ENCODE peak calls at places on chromosome 2, in eight cellular contexts. P, N, H, J, Z, K, R and V are unnamed samples.
A peak's percentile ranks its signal among the peaks of the same experiment; 100 is the strongest.

GRCh38 chr2:19988600-19988999 is 1.3 kb downstream of the WDR35 start:
- DNase-seq in P (no peak), N (no peak), H (no peak), J (no peak), Z (no peak), K (no peak), R (no peak), V (no peak)

GRCh38 chr2:175871331-175871730 is 130.7 kb downstream of the LNPK start:
- DNase-seq in P (no peak), N (no peak), H (no peak), J (no peak), Z (no peak), K (no peak), R (peak; percentile 61), V (no peak)

GRCh38 chr2:2748399-2749205 is 417.5 kb upstream of the MYT1L start:
- DNase-seq in P (no peak), N (no peak), H (peak; percentile 34), J (no peak), Z (no peak), K (no peak), R (no peak), V (no peak)

GRCh38 chr2:21043744-21044532 is at the start of gene APOB:
- DNase-seq in P (no peak), N (no peak), H (peak; percentile 85), J (no peak), Z (peak; percentile 70), K (peak; percentile 78), R (peak; percentile 3), V (no peak)

GRCh38 chr2:101418704-101419663 is 31.7 kb upstream of the CREG2 start:
- DNase-seq in P (peak; percentile 84), N (peak; percentile 61), H (no peak), J (peak; percentile 73), Z (no peak), K (peak; percentile 85), R (peak; percentile 90), V (peak; percentile 57)

GRCh38 chr2:15840969-15841368 is 99.4 kb upstream of the MYCN start:
- DNase-seq in P (no peak), N (no peak), H (no peak), J (no peak), Z (no peak), K (no peak), R (no peak), V (no peak)

GRCh38 chr2:217800433-217801114 is 202.2 kb downstream of the TNS1 start:
- DNase-seq in P (no peak), N (no peak), H (no peak), J (no peak), Z (peak; percentile 58), K (no peak), R (no peak), V (peak; percentile 2)

GRCh38 chr2:177329035-177329434 is 63.5 kb upstream of the AGPS start:
- DNase-seq in P (no peak), N (no peak), H (no peak), J (no peak), Z (no peak), K (no peak), R (no peak), V (no peak)

GRCh38 chr2:41141146-41141791 is 689.4 kb upstream of the SLC8A1 start:
- DNase-seq in P (no peak), N (no peak), H (no peak), J (no peak), Z (no peak), K (no peak), R (no peak), V (no peak)

GRCh38 chr2:226358688-226359087 is 440.9 kb downstream of the IRS1 start:
- DNase-seq in P (no peak), N (no peak), H (no peak), J (no peak), Z (no peak), K (no peak), R (no peak), V (no peak)

GRCh38 chr2:66237470-66238354 is 197.2 kb upstream of the MEIS1 start:
- DNase-seq in P (peak; percentile 8), N (no peak), H (no peak), J (no peak), Z (no peak), K (no peak), R (no peak), V (no peak)
- H3K4me1 ChIP-seq in P (no peaks in the 10 kb centered on the region), N (no peaks in the 10 kb centered on the region), H (no peaks in the 10 kb centered on the region), J (peaks cover 24% of the 10 kb centered on the region), Z (peaks cover 12% of the 10 kb centered on the region), K (peaks cover 4% of the 10 kb centered on the region), R (peaks cover 40% of the 10 kb centered on the region), V (no peaks in the 10 kb centered on the region)

GRCh38 chr2:241432824-241433448 is 75.4 kb downstream of the STK25 start:
- DNase-seq in P (no peak), N (no peak), H (no peak), J (no peak), Z (no peak), K (no peak), R (no peak), V (no peak)

GRCh38 chr2:241425368-241425767 is 69.3 kb downstream of the FARP2 start:
- DNase-seq in P (no peak), N (no peak), H (no peak), J (no peak), Z (no peak), K (no peak), R (no peak), V (no peak)

DNA sequence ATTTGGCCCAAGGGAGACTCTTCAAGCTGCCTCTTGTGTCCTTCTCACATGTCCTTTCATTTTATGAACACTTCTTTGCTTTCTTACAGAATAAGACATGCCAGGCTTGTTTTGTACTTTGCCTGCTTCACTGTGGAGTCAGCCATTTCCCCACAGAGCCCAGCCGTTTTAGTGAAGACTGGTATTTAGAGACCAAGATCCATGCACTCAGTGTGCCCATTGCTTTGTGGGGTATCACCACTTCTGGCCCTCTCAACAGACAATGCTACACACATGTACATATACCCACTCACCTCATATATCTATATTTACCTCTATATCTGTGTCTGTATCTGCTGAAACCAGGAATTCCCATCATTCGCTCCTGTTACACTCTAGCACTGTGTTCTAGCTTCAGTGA is 74.1 kb downstream of the FARP2 start:
- DNase-seq in P (no peak), N (no peak), H (no peak), J (no peak), Z (no peak), K (no peak), R (no peak), V (no peak)
- H3K36me3 ChIP-seq in P (peaks cover 2% of the 10 kb centered on the region), N (no peaks in the 10 kb centered on the region), H (peaks cover 63% of the 10 kb centered on the region), J (peaks cover 19% of the 10 kb centered on the region), Z (peaks cover 37% of the 10 kb centered on the region), K (peaks cover 3% of the 10 kb centered on the region), R (peaks cover 57% of the 10 kb centered on the region), V (peaks cover 22% of the 10 kb centered on the region)

GRCh38 chr2:46982356-46983064 is 66.9 kb upstream of the MCFD2 start:
- DNase-seq in P (no peak), N (no peak), H (no peak), J (no peak), Z (no peak), K (no peak), R (no peak), V (no peak)

GRCh38 chr2:46985512-46985911 is 69.9 kb upstream of the MCFD2 start:
- DNase-seq in P (no peak), N (no peak), H (no peak), J (no peak), Z (no peak), K (no peak), R (peak; percentile 57), V (no peak)

GRCh38 chr2:46983065-46983801 is 67.6 kb upstream of the MCFD2 start:
- DNase-seq in P (peak; percentile 69), N (no peak), H (no peak), J (no peak), Z (no peak), K (no peak), R (peak; percentile 68), V (no peak)

GRCh38 chr2:46984642-46985476 is 69.3 kb upstream of the MCFD2 start:
- DNase-seq in P (peak; percentile 94), N (no peak), H (no peak), J (peak; percentile 27), Z (peak; percentile 95), K (no peak), R (peak; percentile 88), V (no peak)

DNA sequence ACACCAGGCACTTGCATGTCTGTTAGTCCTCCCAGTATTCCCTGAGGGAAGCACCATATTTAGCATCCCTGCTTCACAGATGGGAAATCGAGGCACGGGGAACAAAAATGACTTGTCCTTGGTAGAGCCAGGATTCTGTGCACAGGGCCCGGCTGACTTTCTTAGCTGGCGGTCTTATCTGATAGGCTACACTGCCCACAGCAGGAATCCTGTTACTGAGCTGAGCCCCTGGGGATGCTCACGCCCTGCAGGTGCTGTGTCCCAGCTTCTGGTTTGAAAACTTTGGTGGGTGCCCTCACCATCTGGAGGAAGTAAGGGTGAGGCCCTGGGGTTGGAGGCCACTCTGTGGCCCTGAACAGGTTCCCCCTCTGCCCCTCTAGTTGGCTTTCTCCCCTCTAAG is 68.4 kb upstream of the MCFD2 start:
- DNase-seq in P (no peak), N (no peak), H (no peak), J (no peak), Z (no peak), K (no peak), R (no peak), V (no peak)
- H3K4me3 ChIP-seq in P (no peak overlapping the region), N (no peak overlapping the region), H (no peak overlapping the region), J (no peak overlapping the region), Z (no peak overlapping the region), K (no peak overlapping the region), R (no peak overlapping the region), V (no peak overlapping the region)

DNA sequence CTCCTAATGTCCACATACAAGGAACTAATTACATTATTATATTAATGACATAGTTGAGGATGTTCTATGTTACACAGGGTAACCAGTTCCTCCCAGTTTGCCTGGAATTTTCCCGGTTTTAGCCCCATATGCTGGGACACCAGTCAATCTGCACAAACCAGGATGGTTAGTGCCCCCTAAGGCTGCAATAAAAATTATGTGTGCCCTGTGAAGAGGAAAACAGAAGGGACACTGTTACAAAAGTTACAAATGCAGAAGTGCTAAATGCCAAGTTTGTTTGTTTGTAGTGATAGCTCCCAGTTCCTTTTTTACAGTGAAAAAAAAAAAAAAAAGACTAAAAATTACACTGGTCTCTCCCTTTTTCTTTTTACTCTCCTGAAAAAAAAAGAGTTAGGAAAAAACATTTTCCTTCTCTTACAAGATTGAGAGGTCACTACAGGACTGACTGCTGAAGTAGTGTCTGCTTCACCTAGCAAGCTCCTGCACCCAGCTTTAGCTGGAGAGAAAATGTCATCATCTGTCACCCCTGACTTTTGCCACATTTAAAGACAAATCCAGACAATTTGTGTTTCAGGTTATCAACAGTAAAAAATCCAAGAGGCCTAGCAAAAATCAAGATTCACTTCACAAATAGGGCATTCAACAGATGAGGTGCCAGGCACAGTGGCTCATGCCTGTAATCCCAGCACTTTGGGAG is 3.2 kb downstream of the ANKRD44 start:
- DNase-seq in P (no peak), N (no peak), H (no peak), J (peak; percentile 12), Z (no peak), K (no peak), R (no peak), V (peak; percentile 31)
- H3K4me1 ChIP-seq in P (peaks cover 5% of the 10 kb centered on the region), N (peaks cover 69% of the 10 kb centered on the region), H (peaks cover 21% of the 10 kb centered on the region), J (peaks cover 16% of the 10 kb centered on the region), Z (peaks cover 32% of the 10 kb centered on the region), K (no peaks in the 10 kb centered on the region), R (peaks cover 18% of the 10 kb centered on the region), V (peaks cover 15% of the 10 kb centered on the region)

GRCh38 chr2:24961903-24962302 is 9.9 kb downstream of the DNAJC27 start:
- DNase-seq in P (no peak), N (no peak), H (no peak), J (no peak), Z (no peak), K (no peak), R (no peak), V (no peak)
- H3K36me3 ChIP-seq in P (no peaks in the 10 kb centered on the region), N (peaks cover 18% of the 10 kb centered on the region), H (peaks cover 55% of the 10 kb centered on the region), J (peaks cover 9% of the 10 kb centered on the region), Z (peaks cover 62% of the 10 kb centered on the region), K (peaks cover 3% of the 10 kb centered on the region), R (peaks cover 67% of the 10 kb centered on the region), V (peaks cover 17% of the 10 kb centered on the region)

GRCh38 chr2:107133412-107133811 is 247.4 kb upstream of the ST6GAL2 start:
- DNase-seq in P (no peak), N (no peak), H (no peak), J (no peak), Z (no peak), K (no peak), R (no peak), V (no peak)
- H3K4me3 ChIP-seq in P (no peak overlapping the region), N (no peak overlapping the region), H (no peak overlapping the region), J (no peak overlapping the region), Z (no peak overlapping the region), K (no peak overlapping the region), R (no peak overlapping the region), V (no peak overlapping the region)